ENCODE peak calls at places on chromosomes 7 and 10, in nine cellular contexts. G, J, F, H, T, B, K, S and L are unnamed samples.

GRCh38 chr7:25790261-25790660 is 361.7 kb upstream of the NFE2L3 start:
- DNase-seq in T (no peak), S (no peak), B (no peak), G (no peak), J (no peak), F (no peak), K (no peak), H (no peak), L (no peak)

GRCh38 chr7:116697761-116698160 is 25.8 kb downstream of the MET start:
- DNase-seq in T (no peak), K (no peak), F (no peak), J (no peak), H (no peak), G (no peak), B (no peak), S (no peak), L (no peak)

GRCh38 chr10:71028066-71028465 is 139.7 kb upstream of the PCBD1 start:
- DNase-seq in K (no peak), T (no peak), J (no peak), H (no peak), B (no peak), S (no peak), G (no peak), F (no peak), L (no peak)

GRCh38 chr7:133364959-133365680 is 112.2 kb downstream of the EXOC4 start:
- DNase-seq in T (no peak), F (no peak), S (no peak), K (no peak), J (no peak), B (no peak), G (no peak), H (no peak), L (no peak)

GRCh38 chr10:122859527-122859926 is 13.9 kb upstream of the CUZD1 start:
- DNase-seq in B (no peak), H (no peak), F (no peak), J (no peak), G (no peak), K (no peak), T (no peak), S (no peak), L (no peak)

GRCh38 chr10:110395350-110396283 is 90.9 kb upstream of the SMNDC1 start:
- DNase-seq in K (peak; percentile 99), G (peak; percentile 86), S (peak; percentile 78), B (peak; percentile 27), J (no peak), F (peak; percentile 48), T (no peak), H (no peak), L (no peak)

GRCh38 chr7:30836991-30837390 is 65.8 kb downstream of the MINDY4 start:
- DNase-seq in K (no peak), T (no peak), S (no peak), F (no peak), J (no peak), G (no peak), H (no peak), B (no peak), L (no peak)

GRCh38 chr10:74976565-74976964 is 134.9 kb upstream of the SAMD8 start:
- DNase-seq in T (no peak), F (no peak), G (no peak), B (no peak), K (no peak), S (no peak), H (no peak), J (no peak), L (no peak)

GRCh38 chr10:48937796-48938195 is 1.8 kb downstream of the LRRC18 start:
- DNase-seq in J (no peak), B (no peak), S (no peak), G (no peak), T (no peak), F (no peak), H (no peak), K (no peak), L (no peak)

GRCh38 chr10:118816471-118817168 is 61.9 kb upstream of the CACUL1 start:
- DNase-seq in S (no peak), J (no peak), B (no peak), G (no peak), F (no peak), T (no peak), K (no peak), H (no peak), L (no peak)

GRCh38 chr10:101225846-101226361 is 3.4 kb downstream of the LBX1 start:
- DNase-seq in H (no peak), K (no peak), J (no peak), F (no peak), B (no peak), G (no peak), T (no peak), S (no peak), L (no peak)